ENCODE peak calls at places on chromosomes 7 and 10, in ten cellular contexts. P, J, S, K, L, B, F, X, V and N are unnamed samples.

GRCh38 chr10:47258921-47259320 is 41.1 kb upstream of the GDF10 start:
- DNase-seq in S (no peak), L (no peak), F (no peak), V (no peak), P (no peak), X (no peak), K (no peak), B (no peak), J (no peak), N (no peak)

GRCh38 chr10:122576291-122576690 is 15.7 kb downstream of the DMBT1 start:
- DNase-seq in S (no peak), X (no peak), L (no peak), K (no peak), V (no peak), P (no peak), B (no peak), J (no peak), F (no peak), N (no peak)

GRCh38 chr10:113049881-113050280 is 99.8 kb downstream of the TCF7L2 start:
- DNase-seq in X (no peak), K (no peak), B (no peak), J (peak; percentile 57), S (no peak), P (no peak), L (no peak), F (no peak), V (no peak), N (no peak)

GRCh38 chr10:15325243-15326002 is 45.7 kb downstream of the FAM171A1 start:
- DNase-seq in B (no peak), S (no peak), V (peak; percentile 65), K (no peak), X (no peak), F (peak; percentile 88), J (peak; percentile 57), L (no peak), P (no peak), N (peak; percentile 93)

GRCh38 chr7:18399624-18400235 is 95.8 kb upstream of the HDAC9 start:
- DNase-seq in J (peak; percentile 30), X (no peak), B (no peak), V (no peak), S (no peak), F (no peak), L (peak; percentile 47), P (no peak), K (no peak), N (no peak)

GRCh38 chr7:3463696-3464095 is 162.6 kb downstream of the SDK1 start:
- DNase-seq in X (no peak), S (no peak), B (no peak), V (no peak), L (no peak), P (no peak), F (no peak), K (no peak), J (no peak), N (no peak)

GRCh38 chr7:134948246-134948645 is 38.1 kb upstream of the AGBL3 start:
- DNase-seq in P (no peak), X (no peak), L (no peak), K (no peak), V (no peak), J (no peak), S (no peak), B (no peak), F (no peak), N (no peak)

GRCh38 chr7:91083855-91084644 is 180.2 kb upstream of the FZD1 start:
- DNase-seq in S (no peak), X (no peak), P (peak; percentile 28), B (peak; percentile 67), V (no peak), K (no peak), F (peak; percentile 17), L (no peak), J (peak; percentile 28), N (peak; percentile 22)

GRCh38 chr7:28433604-28434254 is 21.4 kb downstream of the CREB5 start:
- DNase-seq in J (no peak), L (peak; percentile 94), B (peak; percentile 46), K (no peak), X (no peak), P (peak; percentile 22), S (no peak), V (no peak), F (peak; percentile 74), N (peak; percentile 59)

GRCh38 chr10:71025535-71025934 is 137.2 kb upstream of the PCBD1 start:
- DNase-seq in S (no peak), P (no peak), K (no peak), V (no peak), L (peak; percentile 82), F (no peak), X (no peak), J (no peak), B (no peak), N (no peak)

GRCh38 chr10:70142555-70142954 is 3.9 kb downstream of the TYSND1 start:
- DNase-seq in K (no peak), L (no peak), X (no peak), V (no peak), B (no peak), S (no peak), J (no peak), F (no peak), P (no peak), N (no peak)

GRCh38 chr10:78471723-78472541 is 438.3 kb downstream of the RPS24 start:
- DNase-seq in V (no peak), P (no peak), B (peak; percentile 85), F (peak; percentile 79), S (no peak), J (no peak), L (no peak), K (no peak), X (no peak), N (peak; percentile 59)

GRCh38 chr10:119502214-119502613 is 40.3 kb downstream of the RGS10 start:
- DNase-seq in P (no peak), L (no peak), F (no peak), K (no peak), B (no peak), V (no peak), J (no peak), X (no peak), S (no peak), N (no peak)

GRCh38 chr7:69635572-69636190 is 37.4 kb downstream of the AUTS2 start:
- DNase-seq in X (no peak), K (no peak), P (no peak), S (no peak), F (no peak), L (no peak), B (no peak), J (no peak), V (no peak), N (peak; percentile 13)

GRCh38 chr10:3186365-3186764 is 13.8 kb upstream of the PITRM1 start:
- DNase-seq in L (no peak), S (no peak), V (no peak), J (no peak), X (no peak), P (no peak), B (no peak), F (no peak), K (no peak), N (no peak)

GRCh38 chr7:75732016-75732521 is 6.7 kb downstream of the HIP1 start:
- DNase-seq in L (no peak), B (no peak), S (no peak), F (no peak), X (no peak), J (no peak), K (no peak), V (no peak), P (no peak), N (no peak)

GRCh38 chr10:72223743-72224101 is 7.6 kb upstream of the ASCC1 start:
- DNase-seq in X (no peak), F (no peak), B (no peak), V (no peak), S (no peak), K (no peak), P (no peak), L (no peak), J (peak; percentile 31), N (peak; percentile 20)

GRCh38 chr10:37737336-37737735 is 120.1 kb downstream of the ZNF248 start:
- DNase-seq in K (no peak), L (no peak), S (no peak), B (no peak), V (no peak), P (no peak), X (no peak), J (no peak), F (no peak), N (no peak)
- H3K4me3 ChIP-seq in K (no peak overlapping the region), L (no peak overlapping the region), S (no peak overlapping the region), B (no peak overlapping the region), V (no peak overlapping the region), P (no peak overlapping the region), X (no peak overlapping the region), J (no peak overlapping the region), F (no peak overlapping the region), N (no peak overlapping the region)

GRCh38 chr7:27277628-27278027 is 35.0 kb downstream of the EVX1 start:
- DNase-seq in X (no peak), F (peak; percentile 11), J (peak; percentile 49), P (peak; percentile 43), K (no peak), S (no peak), L (peak; percentile 25), V (no peak), B (no peak), N (peak; percentile 5)
- TF ChIP-seq CTCF in X (no peak), F (no peak), J (no peak), P (no peak), K (no peak), S (no peak), L (no peak), V (no peak), B (no peak), N (no peak)

DNA sequence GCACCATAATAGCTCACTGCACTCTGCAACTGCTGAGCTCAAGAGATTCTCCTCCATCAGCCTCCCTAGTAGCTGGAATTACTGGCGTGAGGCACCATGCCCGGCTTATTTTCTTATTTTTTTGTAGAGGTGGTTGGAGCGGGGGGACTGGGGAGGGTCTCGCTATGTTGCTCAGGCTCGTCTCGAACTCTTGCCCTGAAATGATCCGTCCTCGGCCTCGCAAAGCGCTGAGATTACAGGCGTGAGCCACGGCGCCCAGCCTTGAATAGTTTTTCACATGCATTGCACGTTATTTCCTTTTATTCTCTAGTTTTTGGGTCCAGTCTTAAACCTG is 526 bp upstream of the LAMTOR4 start:
- DNase-seq in F (no peak), L (no peak), J (no peak), X (no peak), B (no peak), K (no peak), V (no peak), P (no peak), S (no peak), N (no peak)
- H3K4me3 ChIP-seq in F (peak overlapping the region; percentile 12), L (peak overlapping the region; percentile 39), J (peak overlapping the region; percentile 95), X (peak overlapping the region; percentile 79), B (peak overlapping the region; percentile 26), K (peak overlapping the region; percentile 43), V (peak overlapping the region; percentile 41), P (no peak overlapping the region), S (peak overlapping the region; percentile 92), N (peak overlapping the region; percentile 84)

DNA sequence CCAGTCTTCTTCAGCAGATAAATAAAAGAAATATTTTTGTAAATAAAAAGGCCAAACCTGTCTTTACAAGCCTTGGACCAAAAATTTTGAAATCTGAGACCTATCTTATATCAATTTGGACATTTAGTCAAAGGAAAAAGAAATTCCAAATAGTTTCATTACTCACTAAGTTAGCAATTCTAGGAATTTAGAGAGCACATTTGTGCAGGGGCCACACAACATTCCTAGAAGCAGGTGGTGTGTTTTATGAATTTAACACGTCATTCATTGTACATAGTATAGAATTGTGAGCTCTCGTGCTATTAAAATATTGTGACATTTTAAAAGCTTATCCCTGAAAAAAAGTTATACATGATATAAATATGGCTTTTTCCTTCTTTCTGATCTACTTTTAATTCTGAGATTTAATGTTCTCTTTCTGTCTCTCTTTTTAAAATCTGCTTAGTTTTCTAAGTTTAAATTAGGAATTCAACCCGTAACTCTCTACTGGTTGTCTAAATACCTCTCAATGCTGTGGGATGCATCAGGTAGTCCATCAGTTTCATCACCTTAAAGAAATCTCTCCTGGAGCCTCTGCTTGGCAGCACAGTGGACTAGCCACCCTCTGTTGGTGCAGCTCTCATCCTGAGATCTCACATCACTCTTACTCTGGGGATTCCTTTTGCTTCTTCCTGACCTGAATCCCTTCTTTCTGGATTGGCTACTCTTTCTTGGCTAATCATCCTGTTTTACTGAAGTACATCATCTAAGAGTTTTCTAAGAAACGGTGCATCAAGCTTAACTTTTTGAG is 124.5 kb downstream of the SEMA3E start:
- DNase-seq in P (no peak), S (no peak), J (no peak), F (no peak), X (no peak), K (no peak), B (no peak), L (peak; percentile 30), V (no peak), N (no peak)
- TF ChIP-seq CTCF in P (no peak), S (no peak), J (no peak), F (no peak), X (no peak), K (no peak), B (no peak), L (no peak), V (no peak), N (no peak)